ENCODE peak calls at places on chromosomes 5 and 9, in four cellular contexts. S is transverse colon; L is endodermal cell; X is effector memory CD4-positive, alpha-beta T cell. Y is an unnamed sample.

GRCh38 chr5:13251623-13252367 is 692.7 kb downstream of the DNAH5 start:
- DNase-seq in X (no peak), S (no peak), L (peak; percentile 55), Y (no peak)

GRCh38 chr5:2754621-2755370 is 3.3 kb upstream of the IRX2 start:
- DNase-seq in L (peak; percentile 80), X (no peak), S (no peak), Y (no peak)

GRCh38 chr5:173016621-173017046 is 33.1 kb downstream of the ATP6V0E1 start:
- DNase-seq in S (no peak), L (no peak), X (no peak), Y (no peak)

GRCh38 chr5:127070243-127070642 is 3.1 kb downstream of the C5orf63 start:
- DNase-seq in L (no peak), X (no peak), S (no peak), Y (no peak)

GRCh38 chr5:64973226-64973625 is 204.5 kb downstream of the CWC27 start:
- DNase-seq in L (no peak), X (no peak), S (no peak), Y (no peak)

GRCh38 chr5:107985144-107985543 is 314.4 kb upstream of the EFNA5 start:
- DNase-seq in X (no peak), S (peak; percentile 9), L (no peak), Y (no peak)

GRCh38 chr9:91312717-91313325 is 48.9 kb downstream of the AUH start:
- DNase-seq in L (no peak), X (no peak), S (no peak), Y (peak; percentile 79)

GRCh38 chr5:36642089-36642488 is 35.7 kb downstream of the SLC1A3 start:
- DNase-seq in S (no peak), X (no peak), L (no peak), Y (no peak)

GRCh38 chr9:129335456-129336129 is 157.5 kb upstream of the IER5L start:
- DNase-seq in L (peak; percentile 82), S (no peak), X (no peak), Y (no peak)

GRCh38 chr9:27817747-27818146 is 244.5 kb upstream of the C9orf72 start:
- DNase-seq in X (no peak), S (no peak), L (no peak), Y (no peak)

GRCh38 chr5:71589903-71590302 is 2.8 kb downstream of the MCCC2 start:
- DNase-seq in X (no peak), S (no peak), L (no peak), Y (no peak)

GRCh38 chr9:79060726-79061125 is 511.0 kb upstream of the TLE4 start:
- DNase-seq in X (no peak), L (no peak), S (no peak), Y (no peak)

GRCh38 chr5:114544561-114544960 is 182.7 kb downstream of the KCNN2 start:
- DNase-seq in X (no peak), S (no peak), L (peak; percentile 72), Y (no peak)

GRCh38 chr5:98700730-98701129 is 72.7 kb upstream of the RGMB start:
- DNase-seq in X (no peak), L (no peak), S (no peak), Y (no peak)

GRCh38 chr5:44619875-44620610 is 188.7 kb upstream of the MRPS30 start:
- DNase-seq in X (no peak), S (no peak), L (no peak), Y (no peak)

GRCh38 chr9:92173318-92173717 is 58.1 kb upstream of the SPTLC1 start:
- DNase-seq in X (no peak), S (no peak), L (no peak), Y (no peak)

GRCh38 chr5:115351356-115352195 is 55.1 kb upstream of the CCDC112 start:
- DNase-seq in S (no peak), L (no peak), X (no peak), Y (no peak)

GRCh38 chr9:108258640-108259039 is 597.1 kb downstream of the ACTL7B start:
- DNase-seq in X (no peak), L (no peak), S (no peak), Y (no peak)

GRCh38 chr9:124863371-124863831 is 1.5 kb downstream of the ARPC5L start:
- DNase-seq in L (no peak), X (no peak), S (no peak), Y (peak; percentile 49)

GRCh38 chr5:98292496-98292895 is 481.0 kb upstream of the RGMB start:
- DNase-seq in X (no peak), S (no peak), L (no peak), Y (no peak)

GRCh38 chr5:169139381-169140125 is 161.4 kb downstream of the SLIT3 start:
- DNase-seq in L (no peak), S (peak; percentile 77), X (no peak), Y (no peak)

GRCh38 chr5:178425621-178426068 is 164.5 kb downstream of the COL23A1 start:
- DNase-seq in X (no peak), L (peak; percentile 37), S (no peak), Y (no peak)

GRCh38 chr5:149672701-149673455 is 57.2 kb upstream of the PPARGC1B start:
- DNase-seq in L (no peak), X (no peak), S (no peak), Y (no peak)

GRCh38 chr9:97714435-97714834 is 17.3 kb upstream of the XPA start:
- DNase-seq in X (no peak), L (no peak), S (no peak), Y (peak; percentile 70)

GRCh38 chr5:135565691-135566421 is 12.9 kb downstream of the CXCL14 start:
- DNase-seq in L (peak; percentile 96), S (peak; percentile 76), X (no peak), Y (no peak)

GRCh38 chr5:38846379-38846967 is 661 bp downstream of the OSMR start:
- DNase-seq in L (peak; percentile 68), S (no peak), X (no peak), Y (no peak)

GRCh38 chr5:71937906-71938698 is 169.2 kb upstream of the MAP1B start:
- DNase-seq in X (no peak), S (no peak), L (no peak), Y (no peak)

GRCh38 chr9:31542384-31543055 is 841.9 kb upstream of the ACO1 start:
- DNase-seq in X (no peak), S (peak; percentile 13), L (peak; percentile 67), Y (no peak)

GRCh38 chr9:89375181-89375760 is 57.0 kb downstream of the SECISBP2 start:
- DNase-seq in X (no peak), L (peak; percentile 62), S (no peak), Y (no peak)

GRCh38 chr5:135318924-135319323 is 80.1 kb downstream of the MACROH2A1 start:
- DNase-seq in L (peak; percentile 32), S (no peak), X (no peak), Y (peak; percentile 47)

GRCh38 chr5:14871573-14872069 is at the start of gene ANKH:
- DNase-seq in X (peak; percentile 69), L (peak; percentile 88), S (peak; percentile 87), Y (no peak)

GRCh38 chr9:82975176-82975575 is 87.8 kb downstream of the RASEF start:
- DNase-seq in X (no peak), L (no peak), S (no peak), Y (no peak)

GRCh38 chr9:38068616-38068865 is 486 bp downstream of the SHB start:
- DNase-seq in X (no peak), L (peak; percentile 77), S (peak; percentile 35), Y (no peak)

GRCh38 chr9:36566813-36567217 is 5.9 kb upstream of the MELK start:
- DNase-seq in S (no peak), X (no peak), L (no peak), Y (no peak)

GRCh38 chr5:102421647-102422046 is 77.2 kb downstream of the SLCO6A1 start:
- DNase-seq in L (no peak), X (no peak), S (no peak), Y (no peak)

DNA sequence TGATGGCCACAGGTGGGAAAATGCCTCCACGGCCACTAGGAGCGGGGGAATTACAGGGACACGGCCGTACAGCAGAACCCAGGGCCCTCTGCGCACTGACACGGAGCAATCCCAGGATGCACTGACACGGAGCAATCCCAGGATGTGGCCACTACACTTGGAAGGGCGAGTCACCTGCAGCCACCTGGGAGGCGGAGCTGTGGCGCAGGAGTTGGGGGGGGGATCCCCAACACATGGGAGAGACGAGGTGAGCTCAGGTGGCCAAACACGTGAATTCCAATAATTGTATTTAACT is 6.8 kb downstream of the CLPTM1L start:
- DNase-seq in S (no peak), X (no peak), L (no peak), Y (no peak)
- H3K36me3 ChIP-seq in S (peaks cover 34% of the 10 kb centered on the region), X (peaks cover 83% of the 10 kb centered on the region), L (peaks cover 67% of the 10 kb centered on the region), Y (peaks cover 84% of the 10 kb centered on the region)

DNA sequence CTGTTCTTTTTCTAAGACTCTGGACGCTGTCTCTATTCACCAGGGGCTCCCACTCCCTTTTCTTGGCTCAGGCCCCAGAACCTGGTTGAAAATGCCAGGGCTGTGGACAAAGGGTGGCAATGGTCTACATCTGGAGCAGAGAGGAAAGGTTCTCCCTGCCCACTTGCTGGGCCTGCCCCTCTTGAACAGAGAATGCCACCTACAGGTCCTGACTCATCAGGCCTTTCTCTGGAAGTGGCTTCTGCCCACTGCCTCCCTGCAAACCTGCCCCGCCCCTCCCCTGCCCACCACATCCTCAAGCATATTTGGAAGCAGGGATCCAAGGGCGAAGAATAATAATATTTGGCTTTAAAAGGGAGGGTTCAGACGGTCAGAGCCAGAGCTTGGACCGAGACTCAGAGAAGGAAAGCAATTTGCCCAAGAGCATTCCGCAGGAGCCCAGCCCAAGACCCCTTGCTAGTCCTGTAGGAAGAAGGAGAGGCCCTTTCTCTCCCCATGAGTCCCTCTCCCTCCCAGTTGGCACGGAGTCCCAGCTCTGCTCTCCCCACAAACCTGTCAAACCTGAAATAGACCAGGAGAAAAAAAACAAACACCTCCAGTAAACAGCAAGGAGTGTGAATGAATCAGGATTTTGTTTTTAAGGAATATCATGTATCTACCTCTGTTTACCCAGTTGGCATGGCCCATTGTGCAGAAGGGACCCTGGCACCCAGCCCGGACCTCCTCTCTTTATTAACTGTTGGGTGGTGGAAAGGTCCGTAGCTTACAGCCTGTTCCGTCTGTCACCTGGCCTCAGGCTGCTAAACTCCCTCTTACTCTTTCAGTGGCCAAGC is 37.8 kb upstream of the STXBP1 start:
- DNase-seq in S (peak; percentile 78), X (no peak), L (no peak), Y (peak; percentile 83)
- H3K4me3 ChIP-seq in S (no peak overlapping the region), X (no peak overlapping the region), L (no peak overlapping the region), Y (no peak overlapping the region)

GRCh38 chr5:154893381-154893780 is 35.0 kb downstream of the CNOT8 start:
- DNase-seq in X (no peak), L (no peak), S (no peak), Y (no peak)

GRCh38 chr5:154898210-154898609 is 39.8 kb downstream of the CNOT8 start:
- DNase-seq in S (no peak), L (no peak), X (no peak), Y (no peak)

GRCh38 chr5:154899107-154899816 is 38.7 kb downstream of the GEMIN5 start:
- DNase-seq in S (no peak), L (no peak), X (no peak), Y (no peak)

GRCh38 chr5:154895606-154896561 is 37.5 kb downstream of the CNOT8 start:
- DNase-seq in L (no peak), X (no peak), S (no peak), Y (no peak)

GRCh38 chr5:154896562-154896919 is 38.1 kb downstream of the CNOT8 start:
- DNase-seq in X (no peak), L (no peak), S (no peak), Y (no peak)
- H3K36me3 ChIP-seq in X (peaks cover 70% of the 10 kb centered on the region), L (peaks cover 94% of the 10 kb centered on the region), S (peaks cover 27% of the 10 kb centered on the region), Y (peaks cover 89% of the 10 kb centered on the region)

GRCh38 chr5:180068519-180069090 is 3.0 kb downstream of the RNF130 start:
- DNase-seq in L (no peak), X (no peak), S (no peak), Y (no peak)
- H3K4me3 ChIP-seq in L (peak overlapping the region; percentile 86), X (no peak overlapping the region), S (no peak overlapping the region), Y (no peak overlapping the region)

Y was measured in RWPE2.